ENCODE peak calls at places on chromosomes 7 and 10, in seven cellular contexts. S is NCI-H2171; E is stimulated activated CD4-positive, alpha-beta T cell treated with anti-CD3 and anti-CD28 coated beads, Interleukin-2, amount 100 ng/mL, for 48 hours; J is smooth muscle cell of the brain vasculature; Z is NCI-H1436; X is renal cortical epithelial cell; H is CD4-positive, alpha-beta T cell. G is an unnamed sample.

GRCh38 chr7:44308741-44309270 is 16.6 kb downstream of the CAMK2B start:
- DNase-seq in S (no peak), E (no peak), J (no peak), Z (no peak), X (no peak), H (no peak), G (no peak)

GRCh38 chr7:13834328-13834761 is 155.1 kb downstream of the ETV1 start:
- DNase-seq in S (no peak), E (no peak), J (no peak), Z (no peak), X (no peak), H (no peak), G (no peak)

GRCh38 chr10:129719889-129720590 is 244.0 kb downstream of the EBF3 start:
- DNase-seq in S (no peak), E (no peak), J (no peak), Z (no peak), X (no peak), H (no peak), G (no peak)

GRCh38 chr10:99984201-99984600 is 25.5 kb downstream of the DNMBP start:
- DNase-seq in S (no peak), E (no peak), J (no peak), Z (no peak), X (peak; percentile 37), H (no peak), G (no peak)

GRCh38 chr10:18260308-18260971 is 120.2 kb downstream of the CACNB2 start:
- DNase-seq in S (no peak), E (no peak), J (no peak), Z (no peak), X (no peak), H (no peak), G (peak; percentile 4)

GRCh38 chr7:21550821-21551531 is 8.1 kb downstream of the DNAH11 start:
- DNase-seq in S (no peak), E (no peak), J (no peak), Z (no peak), X (no peak), H (no peak), G (no peak)

GRCh38 chr7:111736475-111736874 is 174.2 kb upstream of the IMMP2L start:
- DNase-seq in S (no peak), E (no peak), J (no peak), Z (no peak), X (no peak), H (no peak), G (no peak)

GRCh38 chr10:11863353-11864105 is 40.4 kb downstream of the PROSER2 start:
- DNase-seq in S (no peak), E (peak; percentile 51), J (no peak), Z (no peak), X (no peak), H (no peak), G (no peak)

GRCh38 chr10:12390733-12391132 is 41.4 kb downstream of the CAMK1D start:
- DNase-seq in S (no peak), E (no peak), J (no peak), Z (no peak), X (no peak), H (no peak), G (no peak)

GRCh38 chr10:78185693-78186055 is 152.0 kb downstream of the RPS24 start:
- DNase-seq in S (no peak), E (no peak), J (no peak), Z (no peak), X (peak; percentile 40), H (no peak), G (no peak)

GRCh38 chr10:75475470-75476182 is 44.2 kb downstream of the LRMDA start:
- DNase-seq in S (no peak), E (no peak), J (no peak), Z (no peak), X (peak; percentile 87), H (no peak), G (no peak)

GRCh38 chr10:49175587-49176309 is 12.4 kb downstream of the TMEM273 start:
- DNase-seq in S (no peak), E (no peak), J (no peak), Z (no peak), X (no peak), H (no peak), G (no peak)

GRCh38 chr7:79968249-79968648 is 166.4 kb upstream of the GNAI1 start:
- DNase-seq in S (no peak), E (no peak), J (no peak), Z (no peak), X (no peak), H (no peak), G (peak; percentile 11)

GRCh38 chr10:77297370-77297692 is 340.3 kb downstream of the KCNMA1 start:
- DNase-seq in S (no peak), E (no peak), J (no peak), Z (no peak), X (peak; percentile 64), H (no peak), G (peak; percentile 28)

GRCh38 chr7:7662527-7662926 is 22.0 kb downstream of the UMAD1 start:
- DNase-seq in S (no peak), E (no peak), J (no peak), Z (no peak), X (no peak), H (no peak), G (peak; percentile 55)

GRCh38 chr7:130956417-130957139 is 222.6 kb upstream of the KLF14 start:
- DNase-seq in S (no peak), E (no peak), J (no peak), Z (no peak), X (no peak), H (no peak), G (no peak)

GRCh38 chr7:13115157-13115772 is 427.8 kb downstream of the ARL4A start:
- DNase-seq in S (no peak), E (no peak), J (no peak), Z (no peak), X (no peak), H (no peak), G (no peak)

GRCh38 chr7:153190452-153190851 is 430.9 kb downstream of the ACTR3B start:
- DNase-seq in S (no peak), E (no peak), J (no peak), Z (no peak), X (no peak), H (no peak), G (peak; percentile 22)